ENCODE peak calls at places on chromosomes 13 and 19, in four cellular contexts. M, Z, Q and L are unnamed samples.

GRCh38 chr19:45514376-45515051 is 7.2 kb downstream of the VASP start:
- DNase-seq in M (peak; percentile 35), Q (no peak), Z (no peak), L (no peak)

GRCh38 chr19:1400281-1401137 is 833 bp downstream of the GAMT start:
- DNase-seq in Q (peak; percentile 32), M (no peak), Z (no peak), L (no peak)

GRCh38 chr19:38949580-38950367 is 19.0 kb downstream of the MRPS12 start:
- DNase-seq in Q (no peak), Z (peak; percentile 79), M (peak; percentile 92), L (peak; percentile 80)

GRCh38 chr19:55679343-55680257 is 4.6 kb downstream of the EPN1 start:
- DNase-seq in Z (no peak), M (peak; percentile 32), Q (no peak), L (no peak)

GRCh38 chr19:14072535-14073231 is at the start of gene MISP3:
- DNase-seq in Z (no peak), M (peak; percentile 58), Q (peak; percentile 27), L (no peak)

GRCh38 chr13:20182231-20182846 is 10.4 kb downstream of the GJB2 start:
- DNase-seq in Z (no peak), Q (peak; percentile 56), M (peak; percentile 59), L (no peak)

GRCh38 chr13:59997976-59998375 is 165.8 kb downstream of the DIAPH3 start:
- DNase-seq in Q (no peak), M (no peak), Z (no peak), L (no peak)

GRCh38 chr19:46670874-46671273 is 9.9 kb upstream of the DACT3 start:
- DNase-seq in M (no peak), Z (no peak), Q (no peak), L (no peak)

GRCh38 chr19:50554212-50554611 is 14.0 kb downstream of the LRRC4B start:
- DNase-seq in M (no peak), Z (no peak), Q (no peak), L (no peak)

GRCh38 chr19:46818812-46819211 is 30.4 kb upstream of the SLC1A5 start:
- DNase-seq in M (peak; percentile 49), Z (no peak), Q (peak; percentile 8), L (no peak)

GRCh38 chr13:34546841-34547240 is 395.2 kb upstream of the NBEA start:
- DNase-seq in Q (no peak), Z (no peak), M (no peak), L (no peak)

GRCh38 chr19:49637865-49638350 is 2.0 kb downstream of the RRAS start:
- DNase-seq in Z (no peak), Q (peak; percentile 22), M (peak; percentile 25), L (no peak)

GRCh38 chr13:110044521-110045200 is 258.3 kb upstream of the IRS2 start:
- DNase-seq in M (no peak), Z (no peak), Q (peak; percentile 33), L (no peak)

GRCh38 chr13:48595330-48596127 is 58.2 kb upstream of the CYSLTR2 start:
- DNase-seq in Z (peak; percentile 14), M (peak; percentile 67), Q (peak; percentile 47), L (no peak)

GRCh38 chr13:98575009-98575866 is 1.7 kb downstream of the STK24 start:
- DNase-seq in Z (no peak), M (no peak), Q (no peak), L (no peak)

GRCh38 chr13:28754698-28755545 is 36.2 kb upstream of the SLC46A3 start:
- DNase-seq in Z (no peak), M (no peak), Q (no peak), L (no peak)

GRCh38 chr19:48123907-48124675 is 13.5 kb upstream of the PLA2G4C start:
- DNase-seq in Z (peak; percentile 29), M (peak; percentile 80), Q (no peak), L (no peak)

GRCh38 chr13:43180837-43181236 is 157.5 kb downstream of the DNAJC15 start:
- DNase-seq in Z (no peak), M (no peak), Q (no peak), L (no peak)

GRCh38 chr19:39631178-39631577 is 24.5 kb upstream of the LGALS16 start:
- DNase-seq in M (no peak), Z (no peak), Q (no peak), L (no peak)

GRCh38 chr13:27860743-27861142 is 59.1 kb upstream of the PDX1 start:
- DNase-seq in Q (no peak), Z (no peak), M (no peak), L (no peak)

GRCh38 chr13:26698392-26699196 is 62.0 kb downstream of the GPR12 start:
- DNase-seq in Q (peak; percentile 46), M (peak; percentile 87), Z (peak; percentile 72), L (peak; percentile 43)

GRCh38 chr13:82291852-82292251 is 1590.4 kb downstream of the SLITRK1 start:
- DNase-seq in M (no peak), Q (no peak), Z (no peak), L (no peak)

GRCh38 chr13:27266937-27267336 is 3.7 kb upstream of the RASL11A start:
- DNase-seq in Z (no peak), Q (no peak), M (no peak), L (no peak)

GRCh38 chr13:63184693-63185092 is 1769.0 kb upstream of the PCDH20 start:
- DNase-seq in Z (no peak), Q (no peak), M (no peak), L (no peak)

GRCh38 chr19:38953677-38954076 is 21.9 kb downstream of the FBXO17 start:
- DNase-seq in Z (no peak), Q (no peak), M (no peak), L (no peak)

GRCh38 chr19:4583961-4584669 is 24.6 kb upstream of the SEMA6B start:
- DNase-seq in M (peak; percentile 34), Q (no peak), Z (no peak), L (peak; percentile 4)

GRCh38 chr19:3443840-3444694 is 36.3 kb downstream of the SMIM24 start:
- DNase-seq in M (no peak), Z (no peak), Q (no peak), L (no peak)

GRCh38 chr13:109163052-109163413 is 533.6 kb downstream of the MYO16 start:
- DNase-seq in Q (no peak), M (no peak), Z (no peak), L (no peak)

GRCh38 chr13:36904219-36904618 is 15.8 kb downstream of the SMAD9 start:
- DNase-seq in M (no peak), Z (no peak), Q (peak; percentile 92), L (no peak)

GRCh38 chr13:96925869-96926628 is 68.2 kb downstream of the OXGR1 start:
- DNase-seq in M (no peak), Z (no peak), Q (no peak), L (no peak)

GRCh38 chr19:4449826-4450075 is 7.8 kb downstream of the UBXN6 start:
- DNase-seq in Z (no peak), M (no peak), Q (no peak), L (no peak)

GRCh38 chr19:31377736-31378135 is 28.5 kb upstream of the TSHZ3 start:
- DNase-seq in Q (no peak), M (no peak), Z (no peak), L (no peak)

GRCh38 chr13:41384749-41385503 is 72.4 kb upstream of the RGCC start:
- DNase-seq in Z (no peak), Q (no peak), M (no peak), L (no peak)

GRCh38 chr19:35715981-35716734 is 1.6 kb upstream of the KMT2B start:
- DNase-seq in Q (no peak), Z (no peak), M (peak; percentile 50), L (peak; percentile 72)

GRCh38 chr13:28469316-28469715 is 25.6 kb downstream of the FLT1 start:
- DNase-seq in M (no peak), Z (no peak), Q (no peak), L (no peak)

GRCh38 chr19:58474997-58475713 is 997 bp upstream of the ZNF446 start:
- DNase-seq in Q (no peak), M (no peak), Z (no peak), L (no peak)

GRCh38 chr13:64672751-64673150 is 2557.4 kb downstream of the PCDH9 start:
- DNase-seq in Z (no peak), M (no peak), Q (no peak), L (no peak)